ENCODE peak calls at places on chromosomes 3 and 15, in five cellular contexts. One of them, this sample, is unnamed.

GRCh38 chr3:149657796-149658443 is at the start of gene WWTR1:
- DNase-seq in GM23338: peak
- DNase-seq in tibial nerve: peak
- DNase-seq in AG04449: peak
- DNase-seq in choroid plexus epithelial cell: peak
- DNase-seq in this sample: peak

GRCh38 chr3:193772389-193772788 is 179.4 kb downstream of the OPA1 start:
- DNase-seq in GM23338: no peak
- DNase-seq in choroid plexus epithelial cell: no peak
- DNase-seq in AG04449: no peak
- DNase-seq in tibial nerve: no peak
- DNase-seq in this sample: no peak

GRCh38 chr3:154970796-154971195 is 109.3 kb upstream of the MME start:
- DNase-seq in choroid plexus epithelial cell: peak
- DNase-seq in GM23338: no peak
- DNase-seq in AG04449: peak
- DNase-seq in tibial nerve: no peak
- DNase-seq in this sample: peak

GRCh38 chr3:58429657-58430056 is 4.0 kb downstream of the PDHB start:
- DNase-seq in GM23338: no peak
- DNase-seq in AG04449: no peak
- DNase-seq in tibial nerve: no peak
- DNase-seq in choroid plexus epithelial cell: peak
- DNase-seq in this sample: no peak

GRCh38 chr3:194364652-194365434 is 4.7 kb downstream of the LRRC15 start:
- DNase-seq in AG04449: peak
- DNase-seq in GM23338: no peak
- DNase-seq in tibial nerve: no peak
- DNase-seq in choroid plexus epithelial cell: peak
- DNase-seq in this sample: no peak

GRCh38 chr15:80550219-80550909 is 144.7 kb upstream of the ABHD17C start:
- DNase-seq in choroid plexus epithelial cell: peak
- DNase-seq in GM23338: no peak
- DNase-seq in AG04449: peak
- DNase-seq in tibial nerve: no peak
- DNase-seq in this sample: peak

GRCh38 chr15:51736069-51736468 is 1.4 kb downstream of the LYSMD2 start:
- DNase-seq in tibial nerve: no peak
- DNase-seq in GM23338: no peak
- DNase-seq in choroid plexus epithelial cell: no peak
- DNase-seq in AG04449: no peak
- DNase-seq in this sample: no peak

GRCh38 chr3:85903434-85903833 is 944.6 kb downstream of the CADM2 start:
- DNase-seq in tibial nerve: no peak
- DNase-seq in AG04449: no peak
- DNase-seq in choroid plexus epithelial cell: no peak
- DNase-seq in GM23338: peak
- DNase-seq in this sample: no peak

GRCh38 chr3:159821148-159821547 is 167.5 kb upstream of the IL12A start:
- DNase-seq in AG04449: no peak
- DNase-seq in tibial nerve: no peak
- DNase-seq in GM23338: no peak
- DNase-seq in choroid plexus epithelial cell: peak
- DNase-seq in this sample: no peak

GRCh38 chr15:62306851-62307504 is 141.9 kb upstream of the C2CD4B start:
- DNase-seq in GM23338: peak
- DNase-seq in AG04449: peak
- DNase-seq in choroid plexus epithelial cell: peak
- DNase-seq in tibial nerve: no peak
- DNase-seq in this sample: peak

GRCh38 chr15:80856809-80857377 is 77.7 kb downstream of the CEMIP start:
- DNase-seq in GM23338: peak
- DNase-seq in AG04449: no peak
- DNase-seq in choroid plexus epithelial cell: peak
- DNase-seq in tibial nerve: no peak
- DNase-seq in this sample: no peak

GRCh38 chr15:90716976-90717821 is at the start of gene BLM:
- DNase-seq in tibial nerve: peak
- DNase-seq in GM23338: peak
- DNase-seq in AG04449: peak
- DNase-seq in choroid plexus epithelial cell: peak
- DNase-seq in this sample: peak

GRCh38 chr3:133575121-133575520 is 1.6 kb downstream of the CDV3 start:
- DNase-seq in AG04449: no peak
- DNase-seq in tibial nerve: no peak
- DNase-seq in choroid plexus epithelial cell: no peak
- DNase-seq in GM23338: no peak
- DNase-seq in this sample: no peak

GRCh38 chr15:45254405-45255293 is 2.6 kb downstream of the SLC28A2 start:
- DNase-seq in GM23338: no peak
- DNase-seq in tibial nerve: no peak
- DNase-seq in AG04449: peak
- DNase-seq in choroid plexus epithelial cell: no peak
- DNase-seq in this sample: no peak

GRCh38 chr3:173045770-173046382 is 95.2 kb downstream of the SPATA16 start:
- DNase-seq in GM23338: no peak
- DNase-seq in AG04449: no peak
- DNase-seq in tibial nerve: no peak
- DNase-seq in choroid plexus epithelial cell: peak
- DNase-seq in this sample: no peak

GRCh38 chr15:48336940-48337339 is 5.7 kb downstream of the DUT start:
- DNase-seq in tibial nerve: no peak
- DNase-seq in choroid plexus epithelial cell: peak
- DNase-seq in AG04449: no peak
- DNase-seq in GM23338: peak
- DNase-seq in this sample: no peak

GRCh38 chr3:172065534-172065933 is 26.2 kb downstream of the FNDC3B start:
- DNase-seq in tibial nerve: no peak
- DNase-seq in AG04449: peak
- DNase-seq in choroid plexus epithelial cell: peak
- DNase-seq in GM23338: no peak
- DNase-seq in this sample: no peak

GRCh38 chr3:138774529-138775253 is 60.0 kb downstream of the PIK3CB start:
- DNase-seq in choroid plexus epithelial cell: peak
- DNase-seq in AG04449: peak
- DNase-seq in GM23338: no peak
- DNase-seq in tibial nerve: no peak
- DNase-seq in this sample: peak

GRCh38 chr3:193905541-193905940 is 230.4 kb upstream of the HES1 start:
- DNase-seq in tibial nerve: no peak
- DNase-seq in AG04449: no peak
- DNase-seq in choroid plexus epithelial cell: no peak
- DNase-seq in GM23338: no peak
- DNase-seq in this sample: no peak

GRCh38 chr3:9862391-9863235 is 17.4 kb downstream of the CIDEC start:
- DNase-seq in GM23338: peak
- DNase-seq in AG04449: no peak
- DNase-seq in tibial nerve: peak
- DNase-seq in choroid plexus epithelial cell: peak
- DNase-seq in this sample: no peak

DNA sequence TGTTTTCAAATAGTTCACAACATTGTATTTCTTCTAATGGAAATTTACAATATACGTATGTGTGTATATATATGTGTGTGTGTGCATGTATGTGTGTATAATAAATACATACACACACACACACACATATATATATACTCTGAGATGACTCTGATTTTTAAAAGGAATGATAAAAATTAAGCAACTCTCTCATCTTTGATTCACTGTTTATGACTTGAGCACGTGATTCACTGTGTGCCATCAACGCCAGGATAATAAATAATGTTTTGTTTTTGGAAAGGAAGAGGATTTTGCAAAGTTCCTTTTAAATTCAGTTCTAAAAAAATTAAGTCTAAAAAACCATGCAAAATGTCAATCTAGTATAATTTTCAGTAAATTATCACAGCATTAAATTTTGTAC is 132.4 kb downstream of the P3H2 start:
- DNase-seq in GM23338: no peak
- DNase-seq in choroid plexus epithelial cell: no peak
- DNase-seq in AG04449: no peak
- DNase-seq in tibial nerve: no peak
- DNase-seq in this sample: no peak
- H3K4me3 ChIP-seq in GM23338: no peak
- H3K4me3 ChIP-seq in choroid plexus epithelial cell: no peak
- H3K4me3 ChIP-seq in AG04449: no peak
- H3K4me3 ChIP-seq in tibial nerve: no peak
- H3K4me3 ChIP-seq in this sample: no peak

GRCh38 chr3:11162401-11163345 is 8.4 kb downstream of the HRH1 start:
- DNase-seq in GM23338: no peak
- DNase-seq in choroid plexus epithelial cell: no peak
- DNase-seq in AG04449: no peak
- DNase-seq in tibial nerve: no peak
- DNase-seq in this sample: no peak

GRCh38 chr3:11156026-11156410 is 1.7 kb downstream of the HRH1 start:
- DNase-seq in GM23338: no peak
- DNase-seq in choroid plexus epithelial cell: no peak
- DNase-seq in AG04449: no peak
- DNase-seq in tibial nerve: no peak
- DNase-seq in this sample: no peak

GRCh38 chr3:11157406-11157805 is 3.1 kb downstream of the HRH1 start:
- DNase-seq in GM23338: no peak
- DNase-seq in tibial nerve: no peak
- DNase-seq in AG04449: no peak
- DNase-seq in choroid plexus epithelial cell: no peak
- DNase-seq in this sample: no peak

GRCh38 chr3:11161666-11162065 is 7.4 kb downstream of the HRH1 start:
- DNase-seq in GM23338: peak
- DNase-seq in AG04449: no peak
- DNase-seq in choroid plexus epithelial cell: no peak
- DNase-seq in tibial nerve: no peak
- DNase-seq in this sample: no peak

GRCh38 chr3:11159421-11159904 is 5.2 kb downstream of the HRH1 start:
- DNase-seq in GM23338: peak
- DNase-seq in AG04449: peak
- DNase-seq in choroid plexus epithelial cell: peak
- DNase-seq in tibial nerve: peak
- DNase-seq in this sample: no peak
- TF ChIP-seq CTCF in GM23338: no peak
- TF ChIP-seq CTCF in AG04449: peak
- TF ChIP-seq CTCF in choroid plexus epithelial cell: peak
- TF ChIP-seq CTCF in tibial nerve: no peak
- TF ChIP-seq CTCF in this sample: no peak

DNA sequence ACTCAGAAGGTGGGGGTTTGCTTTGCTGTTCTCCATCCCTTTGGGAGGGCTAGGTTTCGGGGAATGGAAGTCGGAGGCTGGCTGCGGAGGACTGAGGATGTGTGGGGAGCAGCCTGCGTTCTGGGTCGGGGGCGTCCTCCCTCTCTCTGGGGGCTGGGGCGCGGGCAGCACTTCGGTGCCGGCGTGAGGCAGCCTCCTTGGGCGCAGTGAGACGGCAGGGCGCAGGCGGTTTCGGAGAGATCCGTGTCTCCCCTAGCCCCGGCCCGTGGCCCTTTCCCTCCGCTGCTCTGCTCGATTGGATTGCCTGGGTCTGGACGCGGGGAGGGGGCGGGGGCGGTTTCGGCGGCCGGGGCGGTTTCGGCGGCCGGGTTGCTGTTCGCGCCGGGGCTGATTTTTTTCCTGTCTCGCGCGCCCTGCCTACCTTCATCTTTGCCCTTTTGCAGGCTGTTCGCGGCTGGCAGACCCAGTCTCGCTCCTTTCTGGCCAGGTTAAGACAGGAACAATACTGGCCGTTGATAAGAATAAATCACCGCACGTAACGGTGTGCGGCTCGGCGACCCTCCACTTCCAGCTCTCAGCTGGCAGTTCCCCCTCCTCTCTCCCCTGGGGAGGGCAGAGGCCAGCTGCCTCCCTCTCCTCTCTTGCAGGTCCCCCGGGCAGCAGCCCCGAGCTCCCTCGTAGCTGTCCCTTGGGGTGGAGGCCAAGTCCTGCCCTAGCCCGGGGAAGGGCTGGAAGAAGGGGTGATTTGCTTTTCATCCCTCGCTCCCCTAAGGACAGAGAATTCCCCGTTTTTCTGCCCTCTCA is 1.6 kb downstream of the PTPRG start:
- DNase-seq in GM23338: peak
- DNase-seq in choroid plexus epithelial cell: peak
- DNase-seq in tibial nerve: peak
- DNase-seq in AG04449: no peak
- DNase-seq in this sample: no peak
- H3K4me3 ChIP-seq in GM23338: peak
- H3K4me3 ChIP-seq in choroid plexus epithelial cell: peak
- H3K4me3 ChIP-seq in tibial nerve: peak
- H3K4me3 ChIP-seq in AG04449: peak
- H3K4me3 ChIP-seq in this sample: peak

DNA sequence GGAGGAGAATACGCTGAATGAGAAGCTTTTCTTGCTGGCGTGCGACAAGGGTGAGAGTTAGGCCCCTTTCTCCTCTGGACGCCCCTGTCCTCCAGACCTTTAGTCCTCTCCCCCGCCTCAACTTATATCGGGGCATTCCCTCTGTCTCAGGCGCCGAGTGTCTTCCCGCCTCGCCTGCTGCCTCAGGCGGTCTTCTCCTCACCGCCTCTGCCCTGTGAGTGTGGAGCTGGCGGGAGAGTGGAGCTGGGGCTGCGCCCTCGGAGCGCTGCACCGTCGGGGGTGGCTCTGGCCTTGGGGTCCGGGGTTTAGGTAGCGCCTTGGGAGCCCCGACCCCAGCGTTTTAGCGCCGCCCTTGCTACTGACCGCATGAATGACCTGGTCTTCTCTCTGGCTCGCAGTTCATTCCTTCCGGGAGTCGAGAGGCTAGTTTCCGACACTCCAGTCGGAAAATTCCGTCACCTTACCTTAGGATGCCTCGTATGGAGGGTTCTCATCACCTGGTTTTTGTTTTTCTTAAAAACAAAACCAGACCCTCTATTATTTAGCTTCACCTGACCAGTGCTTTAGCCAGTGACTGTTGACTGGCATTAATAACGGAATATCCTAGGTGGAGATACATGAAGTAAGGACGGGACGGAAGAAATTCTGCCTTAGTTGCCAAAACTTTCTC is 983 bp downstream of the TRPC1 start:
- DNase-seq in GM23338: peak
- DNase-seq in AG04449: no peak
- DNase-seq in tibial nerve: peak
- DNase-seq in choroid plexus epithelial cell: peak
- DNase-seq in this sample: peak
- TF ChIP-seq CTCF in GM23338: peak
- TF ChIP-seq CTCF in AG04449: no peak
- TF ChIP-seq CTCF in tibial nerve: peak
- TF ChIP-seq CTCF in choroid plexus epithelial cell: no peak
- TF ChIP-seq CTCF in this sample: peak

DNA sequence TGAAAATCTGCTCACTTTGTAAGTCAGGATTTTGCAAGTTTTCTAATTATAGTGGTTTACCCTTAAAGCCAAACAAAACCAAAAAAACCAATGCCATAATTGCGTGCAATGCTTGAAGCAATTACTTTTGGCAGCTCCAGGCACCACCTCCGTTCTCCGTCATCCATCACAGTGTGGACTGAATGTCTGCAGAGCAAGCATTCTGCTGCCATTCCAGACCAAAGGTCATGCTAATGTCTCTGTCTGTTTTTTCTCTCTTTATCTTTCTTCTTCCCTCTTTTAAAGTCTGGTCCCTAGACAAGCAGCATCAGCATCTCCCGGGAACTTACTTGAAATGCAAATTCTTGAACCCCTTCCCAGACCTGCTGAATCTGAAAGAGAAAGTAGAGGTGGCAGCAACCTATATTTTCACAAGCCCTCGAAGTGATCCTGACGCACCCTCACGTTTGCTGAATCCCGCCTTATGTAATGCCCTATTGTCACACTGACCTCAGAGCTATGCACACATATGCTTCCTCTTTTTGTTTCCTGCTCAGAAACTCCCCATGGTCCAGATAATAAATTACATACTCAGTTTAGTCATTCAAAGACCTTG is 297.3 kb upstream of the PROK2 start:
- DNase-seq in AG04449: no peak
- DNase-seq in tibial nerve: no peak
- DNase-seq in GM23338: no peak
- DNase-seq in choroid plexus epithelial cell: no peak
- DNase-seq in this sample: no peak
- H3K4me3 ChIP-seq in AG04449: no peak
- H3K4me3 ChIP-seq in tibial nerve: no peak
- H3K4me3 ChIP-seq in GM23338: no peak
- H3K4me3 ChIP-seq in choroid plexus epithelial cell: no peak
- H3K4me3 ChIP-seq in this sample: no peak